ENCODE peak calls at places on chromosomes 2 and 18, in ten cellular contexts. L, U, R, O, C, Y, G, S, F and M are unnamed samples.

GRCh38 chr18:67600181-67600631 is 83.7 kb upstream of the DSEL start:
- DNase-seq in O (no peak), G (no peak), C (peak), R (no peak), U (no peak), L (no peak), S (peak), Y (peak), F (peak), M (peak)

GRCh38 chr2:1626271-1626681 is 118.0 kb downstream of the PXDN start:
- DNase-seq in U (no peak), Y (no peak), L (no peak), R (no peak), F (no peak), O (no peak), C (no peak), S (peak), G (no peak), M (no peak)

GRCh38 chr2:166384774-166385173 is 9.0 kb upstream of the SCN9A start:
- DNase-seq in L (no peak), F (peak), R (peak), Y (no peak), S (peak), C (peak), O (no peak), U (no peak), G (no peak), M (peak)

GRCh38 chr2:113282747-113283533 is 4.2 kb upstream of the PAX8 start:
- DNase-seq in C (peak), S (peak), F (peak), U (peak), G (peak), O (peak), Y (no peak), R (no peak), L (no peak), M (peak)

GRCh38 chr18:31636387-31636786 is 44.7 kb downstream of the TTR start:
- DNase-seq in S (no peak), F (no peak), O (no peak), C (no peak), U (no peak), R (no peak), G (no peak), Y (no peak), L (no peak), M (no peak)

GRCh38 chr2:10202136-10202535 is 79.6 kb downstream of the RRM2 start:
- DNase-seq in L (no peak), U (no peak), C (peak), S (no peak), G (no peak), Y (no peak), R (no peak), F (peak), O (no peak), M (peak)

GRCh38 chr2:84388921-84389490 is 70.1 kb downstream of the SUCLG1 start:
- DNase-seq in G (no peak), U (no peak), Y (no peak), F (no peak), S (no peak), C (no peak), L (no peak), R (no peak), O (no peak), M (no peak)

GRCh38 chr2:235493775-235494715 is at the start of gene AGAP1:
- DNase-seq in U (peak), C (peak), F (peak), S (peak), L (peak), O (peak), Y (peak), R (peak), G (peak), M (peak)

GRCh38 chr2:66569321-66569851 is 134.5 kb downstream of the MEIS1 start:
- DNase-seq in O (no peak), S (peak), Y (no peak), F (peak), L (no peak), C (peak), G (no peak), R (no peak), U (no peak), M (peak)

GRCh38 chr2:239903803-239904202 is 121.3 kb downstream of the NDUFA10 start:
- DNase-seq in G (no peak), L (no peak), S (no peak), U (no peak), C (no peak), R (no peak), F (no peak), Y (no peak), O (no peak), M (no peak)

DNA sequence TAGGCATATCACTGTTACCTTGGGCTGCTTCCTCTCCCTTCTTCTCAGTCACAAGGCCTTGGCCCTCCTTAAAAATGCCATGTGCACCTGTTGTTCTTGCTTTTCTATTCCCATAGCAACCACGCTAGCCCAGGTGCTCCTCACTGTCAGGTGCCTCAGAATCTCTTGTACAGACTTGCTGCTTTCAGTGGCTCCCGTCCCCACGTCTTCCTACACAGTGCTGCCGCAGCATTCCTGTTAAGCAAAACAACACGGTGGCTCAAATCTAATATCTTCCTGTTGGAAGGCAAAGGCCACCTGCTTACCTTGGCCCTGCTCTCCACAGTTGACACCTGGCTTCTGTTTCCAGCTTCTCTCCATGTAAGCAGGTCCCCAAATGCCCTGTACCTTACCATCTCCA is 240.2 kb downstream of the PRKCE start:
- DNase-seq in S (no peak), G (no peak), Y (no peak), F (no peak), R (peak), O (no peak), C (no peak), U (no peak), L (no peak), M (no peak)
- H3K4me3 ChIP-seq in S (no peak), G (no peak), Y (no peak), F (no peak), R (peak), O (no peak), C (no peak), U (no peak), L (no peak), M (no peak)

GRCh38 chr2:182186132-182186735 is 200.6 kb downstream of the PPP1R1C start:
- DNase-seq in S (peak), Y (peak), F (peak), U (no peak), O (peak), R (peak), C (peak), G (peak), L (peak), M (peak)
- TF ChIP-seq CTCF in S (peak), Y (peak), F (peak), U (peak), O (peak), R (peak), C (peak), G (peak), L (peak), M (peak)

GRCh38 chr2:9153589-9153988 is 53.0 kb upstream of the ASAP2 start:
- DNase-seq in F (no peak), R (no peak), S (no peak), L (no peak), Y (no peak), C (peak), U (no peak), G (no peak), O (no peak), M (no peak)

GRCh38 chr2:9150568-9150900 is 56.1 kb upstream of the ASAP2 start:
- DNase-seq in F (no peak), R (no peak), U (no peak), Y (no peak), S (no peak), O (no peak), C (no peak), G (no peak), L (no peak), M (no peak)

GRCh38 chr2:9154061-9154460 is 52.6 kb upstream of the ASAP2 start:
- DNase-seq in U (no peak), Y (no peak), F (no peak), G (no peak), C (no peak), L (no peak), O (no peak), S (no peak), R (no peak), M (no peak)

GRCh38 chr2:9150906-9151305 is 55.7 kb upstream of the ASAP2 start:
- DNase-seq in U (no peak), G (no peak), R (no peak), S (no peak), C (no peak), F (no peak), O (no peak), L (no peak), Y (no peak), M (no peak)

DNA sequence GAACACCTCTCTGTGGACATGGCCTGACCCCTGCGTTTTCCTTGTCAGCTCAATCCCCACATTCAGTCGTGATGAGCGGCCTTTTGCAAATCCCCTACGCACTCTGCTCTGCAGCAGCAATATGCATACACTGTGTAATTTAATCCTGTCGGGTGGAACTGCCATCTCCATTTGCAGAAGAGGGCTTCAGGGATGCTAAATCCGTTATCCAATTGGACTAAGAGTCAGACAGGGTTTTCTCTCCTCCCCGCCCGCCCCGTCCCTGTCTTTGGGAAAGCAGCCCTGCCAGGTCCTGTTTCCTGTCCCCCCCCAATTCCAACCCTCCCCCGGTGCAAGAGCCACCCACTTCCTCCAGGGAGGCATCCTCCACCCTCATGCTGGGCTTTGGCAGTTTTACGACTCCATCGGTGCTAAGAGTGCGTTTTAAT is 53.6 kb upstream of the ASAP2 start:
- DNase-seq in O (no peak), S (peak), G (no peak), U (no peak), F (no peak), L (no peak), Y (no peak), R (no peak), C (peak), M (no peak)
- H3K4me3 ChIP-seq in O (no peak), S (no peak), G (no peak), U (no peak), F (no peak), L (no peak), Y (no peak), R (no peak), C (no peak), M (no peak)

DNA sequence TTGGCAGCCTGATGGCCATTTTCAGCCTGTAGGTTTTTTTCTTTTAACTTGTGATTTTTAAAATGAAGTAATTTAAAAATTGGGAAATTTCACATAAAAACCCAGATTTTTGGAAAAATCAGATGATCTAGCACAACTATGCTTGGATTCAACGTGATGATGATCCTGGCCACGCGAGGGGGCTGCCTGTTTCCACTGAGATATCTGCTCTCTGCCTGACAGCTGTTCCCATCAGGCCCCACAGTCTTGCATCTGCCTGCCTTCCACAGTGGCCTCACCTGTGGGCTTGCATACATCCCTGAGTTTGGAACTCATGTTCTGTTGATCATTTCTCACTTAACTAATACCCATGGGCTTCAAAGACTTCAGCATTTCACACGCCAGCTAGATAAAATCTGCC is 92.1 kb upstream of the FZD5 start:
- DNase-seq in U (no peak), R (no peak), O (no peak), C (no peak), G (no peak), L (no peak), S (no peak), F (no peak), Y (no peak), M (no peak)
- TF ChIP-seq CTCF in U (no peak), R (no peak), O (no peak), C (no peak), G (no peak), L (no peak), S (no peak), F (no peak), Y (no peak), M (no peak)